ENCODE peak calls at places on chromosome 17, in six cellular contexts. One of them, this sample, is unnamed.

GRCh38 chr17:45048795-45049563 is 2.5 kb downstream of the DCAKD start:
- DNase-seq in trophoblast cell: no peak
- DNase-seq in IMR-90: no peak
- DNase-seq in neuronal stem cell: no peak
- DNase-seq in mesendoderm: no peak
- DNase-seq in mesenchymal stem cell: no peak
- DNase-seq in this sample: no peak

GRCh38 chr17:69857412-69857835 is 217.6 kb upstream of the KCNJ16 start:
- DNase-seq in trophoblast cell: peak; percentile 45
- DNase-seq in IMR-90: peak; percentile 95
- DNase-seq in neuronal stem cell: no peak
- DNase-seq in mesendoderm: peak; percentile 17
- DNase-seq in mesenchymal stem cell: peak; percentile 79
- DNase-seq in this sample: no peak

GRCh38 chr17:56744721-56745120 is 89.0 kb downstream of the C17orf67 start:
- DNase-seq in trophoblast cell: no peak
- DNase-seq in IMR-90: no peak
- DNase-seq in neuronal stem cell: no peak
- DNase-seq in mesendoderm: no peak
- DNase-seq in mesenchymal stem cell: no peak
- DNase-seq in this sample: no peak

GRCh38 chr17:68334393-68334792 is 43.1 kb downstream of the ARSG start:
- DNase-seq in trophoblast cell: peak; percentile 89
- DNase-seq in IMR-90: no peak
- DNase-seq in neuronal stem cell: no peak
- DNase-seq in mesendoderm: no peak
- DNase-seq in mesenchymal stem cell: peak; percentile 25
- DNase-seq in this sample: no peak

GRCh38 chr17:55327225-55328088 is 62.7 kb downstream of the HLF start:
- DNase-seq in trophoblast cell: peak; percentile 72
- DNase-seq in IMR-90: no peak
- DNase-seq in neuronal stem cell: no peak
- DNase-seq in mesendoderm: no peak
- DNase-seq in mesenchymal stem cell: no peak
- DNase-seq in this sample: no peak

GRCh38 chr17:83062818-83063671 is 16.4 kb upstream of the METRNL start:
- DNase-seq in trophoblast cell: no peak
- DNase-seq in IMR-90: no peak
- DNase-seq in neuronal stem cell: no peak
- DNase-seq in mesendoderm: no peak
- DNase-seq in mesenchymal stem cell: no peak
- DNase-seq in this sample: peak; percentile 28

GRCh38 chr17:17739388-17740066 is 58.3 kb downstream of the RAI1 start:
- DNase-seq in trophoblast cell: no peak
- DNase-seq in IMR-90: peak; percentile 64
- DNase-seq in neuronal stem cell: no peak
- DNase-seq in mesendoderm: no peak
- DNase-seq in mesenchymal stem cell: peak; percentile 76
- DNase-seq in this sample: no peak

GRCh38 chr17:78789149-78789662 is 7.1 kb upstream of the CYTH1 start:
- DNase-seq in trophoblast cell: no peak
- DNase-seq in IMR-90: no peak
- DNase-seq in neuronal stem cell: no peak
- DNase-seq in mesendoderm: no peak
- DNase-seq in mesenchymal stem cell: no peak
- DNase-seq in this sample: no peak

GRCh38 chr17:63697341-63698286 is 2.3 kb downstream of the LIMD2 start:
- DNase-seq in trophoblast cell: no peak
- DNase-seq in IMR-90: no peak
- DNase-seq in neuronal stem cell: no peak
- DNase-seq in mesendoderm: peak; percentile 73
- DNase-seq in mesenchymal stem cell: peak; percentile 20
- DNase-seq in this sample: peak; percentile 78

GRCh38 chr17:68296217-68297140 is 5.2 kb downstream of the ARSG start:
- DNase-seq in trophoblast cell: no peak
- DNase-seq in IMR-90: no peak
- DNase-seq in neuronal stem cell: no peak
- DNase-seq in mesendoderm: peak; percentile 77
- DNase-seq in mesenchymal stem cell: no peak
- DNase-seq in this sample: no peak

GRCh38 chr17:13480877-13481276 is 120.9 kb downstream of the HS3ST3A1 start:
- DNase-seq in trophoblast cell: no peak
- DNase-seq in IMR-90: no peak
- DNase-seq in neuronal stem cell: no peak
- DNase-seq in mesendoderm: peak; percentile 36
- DNase-seq in mesenchymal stem cell: no peak
- DNase-seq in this sample: no peak

GRCh38 chr17:17175917-17176316 is 30.2 kb downstream of the PLD6 start:
- DNase-seq in trophoblast cell: no peak
- DNase-seq in IMR-90: no peak
- DNase-seq in neuronal stem cell: no peak
- DNase-seq in mesendoderm: no peak
- DNase-seq in mesenchymal stem cell: no peak
- DNase-seq in this sample: no peak

GRCh38 chr17:10803350-10803749 is 549 bp downstream of the TMEM238L start:
- DNase-seq in trophoblast cell: no peak
- DNase-seq in IMR-90: no peak
- DNase-seq in neuronal stem cell: no peak
- DNase-seq in mesendoderm: no peak
- DNase-seq in mesenchymal stem cell: no peak
- DNase-seq in this sample: no peak

GRCh38 chr17:350706-351435 is 1.7 kb downstream of the RPH3AL start:
- DNase-seq in trophoblast cell: peak; percentile 5
- DNase-seq in IMR-90: no peak
- DNase-seq in neuronal stem cell: no peak
- DNase-seq in mesendoderm: peak; percentile 73
- DNase-seq in mesenchymal stem cell: peak; percentile 68
- DNase-seq in this sample: peak; percentile 27

GRCh38 chr17:61723183-61723582 is 132.2 kb upstream of the NACA2 start:
- DNase-seq in trophoblast cell: no peak
- DNase-seq in IMR-90: no peak
- DNase-seq in neuronal stem cell: no peak
- DNase-seq in mesendoderm: no peak
- DNase-seq in mesenchymal stem cell: no peak
- DNase-seq in this sample: no peak

GRCh38 chr17:73255671-73256181 is 6.0 kb downstream of the CPSF4L start:
- DNase-seq in trophoblast cell: peak; percentile 66
- DNase-seq in IMR-90: peak; percentile 24
- DNase-seq in neuronal stem cell: peak; percentile 74
- DNase-seq in mesendoderm: peak; percentile 79
- DNase-seq in mesenchymal stem cell: peak; percentile 40
- DNase-seq in this sample: peak; percentile 85

GRCh38 chr17:82900741-82901140 is 60.9 kb upstream of the ZNF750 start:
- DNase-seq in trophoblast cell: no peak
- DNase-seq in IMR-90: peak; percentile 32
- DNase-seq in neuronal stem cell: no peak
- DNase-seq in mesendoderm: no peak
- DNase-seq in mesenchymal stem cell: no peak
- DNase-seq in this sample: no peak

GRCh38 chr17:61488878-61489718 is 36.9 kb downstream of the TBX4 start:
- DNase-seq in trophoblast cell: no peak
- DNase-seq in IMR-90: no peak
- DNase-seq in neuronal stem cell: no peak
- DNase-seq in mesendoderm: no peak
- DNase-seq in mesenchymal stem cell: no peak
- DNase-seq in this sample: no peak

GRCh38 chr17:28743243-28744103 is at the start of gene TRAF4:
- DNase-seq in trophoblast cell: peak; percentile 83
- DNase-seq in IMR-90: peak; percentile 84
- DNase-seq in neuronal stem cell: peak; percentile 85
- DNase-seq in mesendoderm: peak; percentile 98
- DNase-seq in mesenchymal stem cell: peak; percentile 95
- DNase-seq in this sample: peak; percentile 98

GRCh38 chr17:28740406-28741357 is 3.1 kb upstream of the TRAF4 start:
- DNase-seq in trophoblast cell: no peak
- DNase-seq in IMR-90: no peak
- DNase-seq in neuronal stem cell: no peak
- DNase-seq in mesendoderm: no peak
- DNase-seq in mesenchymal stem cell: no peak
- DNase-seq in this sample: no peak

GRCh38 chr17:28744104-28744801 is 442 bp downstream of the TRAF4 start:
- DNase-seq in trophoblast cell: peak; percentile 38
- DNase-seq in IMR-90: peak; percentile 41
- DNase-seq in neuronal stem cell: peak; percentile 83
- DNase-seq in mesendoderm: peak; percentile 91
- DNase-seq in mesenchymal stem cell: peak; percentile 63
- DNase-seq in this sample: peak; percentile 87

GRCh38 chr17:28738680-28739384 is 5.0 kb upstream of the TRAF4 start:
- DNase-seq in trophoblast cell: peak; percentile 62
- DNase-seq in IMR-90: no peak
- DNase-seq in neuronal stem cell: no peak
- DNase-seq in mesendoderm: no peak
- DNase-seq in mesenchymal stem cell: no peak
- DNase-seq in this sample: no peak

DNA sequence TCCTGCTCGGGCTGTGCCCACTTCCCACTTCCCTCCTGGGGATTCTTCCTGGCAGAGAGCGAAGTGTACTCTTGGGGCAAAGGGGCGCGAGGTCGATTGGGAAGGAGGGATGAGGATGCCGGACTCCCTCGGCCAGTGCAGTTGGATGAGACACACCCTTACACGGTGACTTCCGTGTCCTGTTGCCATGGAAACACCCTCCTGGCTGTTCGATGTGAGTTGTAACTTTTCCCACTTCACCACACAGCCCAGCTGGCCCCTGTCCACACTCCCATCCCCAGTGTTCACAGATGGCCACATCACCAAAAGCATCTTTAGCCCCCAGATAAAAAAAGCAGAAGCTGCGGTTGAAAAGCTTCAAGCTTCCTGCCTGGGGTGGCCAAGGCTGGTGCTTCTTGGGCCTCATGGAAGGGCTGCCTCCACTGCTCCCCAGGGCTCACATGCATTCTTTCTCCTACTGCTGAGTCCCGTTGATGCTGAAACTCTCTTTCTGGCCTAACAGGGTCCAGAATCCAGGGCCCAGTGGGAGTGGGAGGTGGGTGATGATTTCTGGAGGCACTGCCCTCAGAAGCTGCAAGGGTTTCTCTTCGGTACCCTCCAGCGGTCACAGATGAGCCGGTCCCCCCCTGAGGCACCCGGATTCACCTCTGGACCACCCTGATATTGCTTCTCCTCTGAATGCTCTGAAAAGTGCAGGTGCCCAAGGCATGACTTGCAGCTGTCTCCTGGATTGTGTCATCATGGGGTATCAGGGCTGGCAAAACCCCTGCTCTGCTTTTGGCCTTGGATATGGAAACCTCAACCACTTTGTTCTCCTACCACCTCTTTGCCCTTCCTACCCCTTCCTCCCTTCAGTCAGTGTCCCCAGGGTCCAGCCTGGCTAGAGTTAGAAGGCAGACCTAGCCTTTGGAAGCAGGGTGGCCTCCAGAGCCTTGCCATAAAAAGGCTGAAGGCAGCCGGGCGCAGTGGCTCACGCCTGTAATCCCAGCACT is 2.2 kb upstream of the TRAF4 start:
- DNase-seq in trophoblast cell: no peak
- DNase-seq in IMR-90: no peak
- DNase-seq in neuronal stem cell: no peak
- DNase-seq in mesendoderm: no peak
- DNase-seq in mesenchymal stem cell: no peak
- DNase-seq in this sample: no peak
- H3K9ac ChIP-seq in trophoblast cell: no peak overlapping the region
- H3K9ac ChIP-seq in IMR-90: no peak overlapping the region
- H3K9ac ChIP-seq in neuronal stem cell: no peak overlapping the region
- H3K9ac ChIP-seq in mesendoderm: no peak overlapping the region
- H3K9ac ChIP-seq in mesenchymal stem cell: no peak overlapping the region
- H3K9ac ChIP-seq in this sample: no peak overlapping the region

GRCh38 chr17:40495140-40495539 is 6.3 kb downstream of the TNS4 start:
- DNase-seq in trophoblast cell: no peak
- DNase-seq in IMR-90: no peak
- DNase-seq in neuronal stem cell: no peak
- DNase-seq in mesendoderm: no peak
- DNase-seq in mesenchymal stem cell: no peak
- DNase-seq in this sample: no peak

GRCh38 chr17:40496170-40496569 is 5.3 kb downstream of the TNS4 start:
- DNase-seq in trophoblast cell: no peak
- DNase-seq in IMR-90: no peak
- DNase-seq in neuronal stem cell: no peak
- DNase-seq in mesendoderm: no peak
- DNase-seq in mesenchymal stem cell: no peak
- DNase-seq in this sample: no peak

GRCh38 chr17:40490982-40491381 is 10.4 kb downstream of the TNS4 start:
- DNase-seq in trophoblast cell: no peak
- DNase-seq in IMR-90: no peak
- DNase-seq in neuronal stem cell: no peak
- DNase-seq in mesendoderm: no peak
- DNase-seq in mesenchymal stem cell: no peak
- DNase-seq in this sample: no peak

GRCh38 chr17:40491486-40491885 is 9.9 kb downstream of the TNS4 start:
- DNase-seq in trophoblast cell: no peak
- DNase-seq in IMR-90: no peak
- DNase-seq in neuronal stem cell: no peak
- DNase-seq in mesendoderm: peak; percentile 31
- DNase-seq in mesenchymal stem cell: no peak
- DNase-seq in this sample: peak; percentile 84

GRCh38 chr17:40493697-40494096 is 7.7 kb downstream of the TNS4 start:
- DNase-seq in trophoblast cell: no peak
- DNase-seq in IMR-90: no peak
- DNase-seq in neuronal stem cell: no peak
- DNase-seq in mesendoderm: no peak
- DNase-seq in mesenchymal stem cell: no peak
- DNase-seq in this sample: no peak
- H3K4ac ChIP-seq in trophoblast cell: no peak overlapping the region
- H3K4ac ChIP-seq in IMR-90: peak overlapping the region; percentile 31
- H3K4ac ChIP-seq in neuronal stem cell: no peak overlapping the region
- H3K4ac ChIP-seq in mesendoderm: no peak overlapping the region
- H3K4ac ChIP-seq in mesenchymal stem cell: no peak overlapping the region
- H3K4ac ChIP-seq in this sample: no peak overlapping the region

GRCh38 chr17:29159286-29159860 is 20.8 kb downstream of the MYO18A start:
- DNase-seq in trophoblast cell: no peak
- DNase-seq in IMR-90: no peak
- DNase-seq in neuronal stem cell: no peak
- DNase-seq in mesendoderm: no peak
- DNase-seq in mesenchymal stem cell: no peak
- DNase-seq in this sample: no peak

GRCh38 chr17:29157310-29157709 is 22.9 kb downstream of the MYO18A start:
- DNase-seq in trophoblast cell: peak; percentile 53
- DNase-seq in IMR-90: no peak
- DNase-seq in neuronal stem cell: no peak
- DNase-seq in mesendoderm: no peak
- DNase-seq in mesenchymal stem cell: no peak
- DNase-seq in this sample: no peak

GRCh38 chr17:29158096-29158495 is 22.1 kb downstream of the MYO18A start:
- DNase-seq in trophoblast cell: no peak
- DNase-seq in IMR-90: no peak
- DNase-seq in neuronal stem cell: no peak
- DNase-seq in mesendoderm: no peak
- DNase-seq in mesenchymal stem cell: no peak
- DNase-seq in this sample: no peak

GRCh38 chr17:29160253-29160652 is 19.9 kb downstream of the MYO18A start:
- DNase-seq in trophoblast cell: no peak
- DNase-seq in IMR-90: no peak
- DNase-seq in neuronal stem cell: no peak
- DNase-seq in mesendoderm: no peak
- DNase-seq in mesenchymal stem cell: no peak
- DNase-seq in this sample: no peak

GRCh38 chr17:29158515-29159275 is 21.5 kb downstream of the MYO18A start:
- DNase-seq in trophoblast cell: no peak
- DNase-seq in IMR-90: peak; percentile 74
- DNase-seq in neuronal stem cell: no peak
- DNase-seq in mesendoderm: peak; percentile 52
- DNase-seq in mesenchymal stem cell: peak; percentile 67
- DNase-seq in this sample: no peak
- H3K9ac ChIP-seq in trophoblast cell: no peak overlapping the region
- H3K9ac ChIP-seq in IMR-90: peak overlapping the region; percentile 26
- H3K9ac ChIP-seq in neuronal stem cell: no peak overlapping the region
- H3K9ac ChIP-seq in mesendoderm: no peak overlapping the region
- H3K9ac ChIP-seq in mesenchymal stem cell: peak overlapping the region; percentile 3
- H3K9ac ChIP-seq in this sample: no peak overlapping the region

GRCh38 chr17:40087049-40087794 is 13.2 kb downstream of the NR1D1 start:
- DNase-seq in trophoblast cell: no peak
- DNase-seq in IMR-90: no peak
- DNase-seq in neuronal stem cell: no peak
- DNase-seq in mesendoderm: no peak
- DNase-seq in mesenchymal stem cell: no peak
- DNase-seq in this sample: no peak
- H3K4ac ChIP-seq in trophoblast cell: no peak overlapping the region
- H3K4ac ChIP-seq in IMR-90: no peak overlapping the region
- H3K4ac ChIP-seq in neuronal stem cell: no peak overlapping the region
- H3K4ac ChIP-seq in mesendoderm: no peak overlapping the region
- H3K4ac ChIP-seq in mesenchymal stem cell: no peak overlapping the region
- H3K4ac ChIP-seq in this sample: no peak overlapping the region